ENCODE peak calls at places on chromosomes 12 and 14, in seven cellular contexts. W, L, Z, H, M, U and C are unnamed samples.
A peak's percentile ranks its signal among the peaks of the same experiment; 100 is the strongest.

GRCh38 chr12:122003646-122004611 is 17.8 kb upstream of the BCL7A start:
- DNase-seq in W (no peak), L (no peak), Z (no peak), H (no peak), M (no peak), U (no peak), C (no peak)

GRCh38 chr14:52678591-52678990 is 16.8 kb downstream of the ERO1A start:
- DNase-seq in W (no peak), L (no peak), Z (no peak), H (no peak), M (no peak), U (no peak), C (no peak)

GRCh38 chr12:28177461-28177860 is 12.8 kb upstream of the CCDC91 start:
- DNase-seq in W (no peak), L (no peak), Z (no peak), H (no peak), M (no peak), U (no peak), C (no peak)

GRCh38 chr12:88633312-88633711 is 53.0 kb upstream of the KITLG start:
- DNase-seq in W (no peak), L (no peak), Z (no peak), H (peak; percentile 7), M (no peak), U (no peak), C (no peak)

GRCh38 chr14:64722842-64723447 is 18.7 kb downstream of the PLEKHG3 start:
- DNase-seq in W (no peak), L (no peak), Z (no peak), H (no peak), M (no peak), U (no peak), C (no peak)

GRCh38 chr14:32203928-32204357 is 874 bp upstream of the RNU6-8 start:
- DNase-seq in W (no peak), L (no peak), Z (no peak), H (no peak), M (peak; percentile 14), U (no peak), C (peak; percentile 31)

GRCh38 chr14:96752594-96752993 is 44.6 kb upstream of the VRK1 start:
- DNase-seq in W (no peak), L (no peak), Z (no peak), H (no peak), M (no peak), U (no peak), C (no peak)

GRCh38 chr12:47991106-47991550 is 13.1 kb downstream of the COL2A1 start:
- DNase-seq in W (no peak), L (no peak), Z (no peak), H (no peak), M (no peak), U (no peak), C (no peak)

GRCh38 chr14:55277972-55278740 is 6.9 kb downstream of the FBXO34 start:
- DNase-seq in W (no peak), L (no peak), Z (no peak), H (no peak), M (no peak), U (no peak), C (no peak)

GRCh38 chr12:26007563-26007962 is 49.1 kb downstream of the RASSF8 start:
- DNase-seq in W (no peak), L (no peak), Z (no peak), H (no peak), M (no peak), U (no peak), C (no peak)

GRCh38 chr14:35878272-35879140 is 52.4 kb downstream of the BRMS1L start:
- DNase-seq in W (peak; percentile 62), L (no peak), Z (peak; percentile 76), H (no peak), M (no peak), U (no peak), C (no peak)

GRCh38 chr12:54030889-54031860 is 1.7 kb upstream of the HOXC5 start:
- DNase-seq in W (no peak), L (no peak), Z (no peak), H (no peak), M (no peak), U (peak; percentile 73), C (no peak)

GRCh38 chr14:61671086-61671485 is 24.2 kb upstream of the HIF1A start:
- DNase-seq in W (no peak), L (no peak), Z (no peak), H (no peak), M (peak; percentile 39), U (no peak), C (no peak)

GRCh38 chr12:98373019-98373554 is 142.3 kb upstream of the TMPO start:
- DNase-seq in W (no peak), L (peak; percentile 27), Z (peak; percentile 46), H (no peak), M (no peak), U (no peak), C (no peak)

GRCh38 chr12:9806714-9807113 is 20.6 kb upstream of the KLRF1 start:
- DNase-seq in W (no peak), L (no peak), Z (no peak), H (no peak), M (no peak), U (no peak), C (no peak)

GRCh38 chr14:91372680-91373495 is 44.7 kb downstream of the CCDC88C start:
- DNase-seq in W (no peak), L (no peak), Z (no peak), H (no peak), M (peak; percentile 30), U (no peak), C (no peak)

GRCh38 chr12:105897311-105897725 is 241.4 kb downstream of the NUAK1 start:
- DNase-seq in W (no peak), L (no peak), Z (no peak), H (no peak), M (no peak), U (no peak), C (no peak)

GRCh38 chr12:2813573-2814185 is 1.2 kb downstream of the ITFG2 start:
- DNase-seq in W (no peak), L (no peak), Z (peak; percentile 73), H (peak; percentile 70), M (peak; percentile 43), U (peak; percentile 44), C (peak; percentile 36)

GRCh38 chr14:104792101-104792884 is 3.3 kb downstream of the AKT1 start:
- DNase-seq in W (no peak), L (no peak), Z (no peak), H (no peak), M (no peak), U (no peak), C (peak; percentile 92)

GRCh38 chr12:103903979-103904378 is 26.2 kb upstream of the HSP90B1 start:
- DNase-seq in W (no peak), L (no peak), Z (no peak), H (no peak), M (no peak), U (no peak), C (peak; percentile 39)

GRCh38 chr14:103512701-103513611 is 9.7 kb downstream of the CKB start:
- DNase-seq in W (no peak), L (peak; percentile 40), Z (no peak), H (no peak), M (no peak), U (no peak), C (peak; percentile 94)

GRCh38 chr12:91851741-91852477 is 293.7 kb downstream of the BTG1 start:
- DNase-seq in W (no peak), L (no peak), Z (no peak), H (no peak), M (no peak), U (no peak), C (no peak)

GRCh38 chr12:64452559-64453329 is 824 bp downstream of the TBK1 start:
- DNase-seq in W (peak; percentile 63), L (peak; percentile 23), Z (peak; percentile 89), H (peak; percentile 55), M (no peak), U (no peak), C (no peak)

GRCh38 chr12:50635356-50635755 is 128.5 kb upstream of the ATF1 start:
- DNase-seq in W (no peak), L (no peak), Z (no peak), H (no peak), M (no peak), U (no peak), C (peak; percentile 81)

GRCh38 chr12:19712041-19712440 is 272.7 kb downstream of the AEBP2 start:
- DNase-seq in W (no peak), L (no peak), Z (no peak), H (peak; percentile 43), M (no peak), U (no peak), C (no peak)

GRCh38 chr12:57765003-57765697 is 1.7 kb downstream of the CYP27B1 start:
- DNase-seq in W (no peak), L (no peak), Z (no peak), H (no peak), M (peak; percentile 68), U (peak; percentile 45), C (peak; percentile 60)

GRCh38 chr12:81615031-81615430 is 144.1 kb downstream of the PPFIA2 start:
- DNase-seq in W (no peak), L (no peak), Z (no peak), H (no peak), M (no peak), U (no peak), C (no peak)

GRCh38 chr12:66087365-66087943 is 43.1 kb downstream of the LLPH start:
- DNase-seq in W (no peak), L (peak; percentile 74), Z (peak; percentile 75), H (peak; percentile 62), M (peak; percentile 49), U (peak; percentile 75), C (peak; percentile 74)

GRCh38 chr12:49529409-49529808 is 9.4 kb upstream of the KCNH3 start:
- DNase-seq in W (no peak), L (no peak), Z (no peak), H (no peak), M (no peak), U (no peak), C (no peak)

GRCh38 chr12:14417717-14418116 is 52.2 kb downstream of the ATF7IP start:
- DNase-seq in W (peak; percentile 70), L (peak; percentile 75), Z (no peak), H (peak; percentile 12), M (peak; percentile 65), U (peak; percentile 68), C (peak; percentile 80)